ENCODE peak calls at places on chromosomes 5 and 9, in eight cellular contexts. J is astrocyte, X is IMR-90, D is K562, Q is NT2/D1, L is endothelial cell of umbilical vein, F is PC-3, R is neural progenitor cell. S is an unnamed sample.

GRCh38 chr5:161369032-161369431 is 177.5 kb downstream of the GABRB2 start:
- DNase-seq in J (no peak), X (no peak), D (no peak), Q (no peak), L (no peak), F (no peak), R (peak; percentile 19), S (no peak)

GRCh38 chr5:57932761-57933160 is 450.1 kb upstream of the ACTBL2 start:
- DNase-seq in J (no peak), X (no peak), D (no peak), Q (no peak), L (no peak), F (no peak), R (no peak), S (no peak)

GRCh38 chr9:68749579-68750159 is 44.6 kb downstream of the PIP5K1B start:
- DNase-seq in J (no peak), X (no peak), D (no peak), Q (no peak), L (no peak), F (no peak), R (peak; percentile 4), S (no peak)

GRCh38 chr5:164335837-164336236 is 830.4 kb downstream of the MAT2B start:
- DNase-seq in J (peak; percentile 82), X (peak; percentile 84), D (peak; percentile 18), Q (no peak), L (peak; percentile 66), F (peak; percentile 60), R (no peak), S (no peak)

GRCh38 chr9:69131682-69132081 is 42.4 kb upstream of the TJP2 start:
- DNase-seq in J (peak; percentile 98), X (peak; percentile 96), D (no peak), Q (no peak), L (peak; percentile 53), F (peak; percentile 33), R (no peak), S (no peak)

GRCh38 chr5:111869681-111870080 is 112.7 kb upstream of the NREP start:
- DNase-seq in J (no peak), X (peak; percentile 68), D (no peak), Q (no peak), L (no peak), F (no peak), R (no peak), S (no peak)

GRCh38 chr5:57550132-57550531 is 67.5 kb upstream of the ACTBL2 start:
- DNase-seq in J (no peak), X (no peak), D (no peak), Q (no peak), L (no peak), F (no peak), R (peak; percentile 31), S (no peak)

GRCh38 chr5:168578506-168579205 is 512 bp downstream of the PANK3 start:
- DNase-seq in J (no peak), X (no peak), D (no peak), Q (peak; percentile 30), L (no peak), F (no peak), R (no peak), S (no peak)

GRCh38 chr5:32173394-32174010 is 617 bp downstream of the GOLPH3 start:
- DNase-seq in J (no peak), X (peak; percentile 52), D (peak; percentile 51), Q (no peak), L (no peak), F (peak; percentile 52), R (peak; percentile 79), S (peak; percentile 46)

GRCh38 chr5:115419794-115420585 is 123.5 kb upstream of the CCDC112 start:
- DNase-seq in J (peak; percentile 97), X (peak; percentile 95), D (no peak), Q (peak; percentile 55), L (peak; percentile 83), F (peak; percentile 94), R (no peak), S (no peak)

GRCh38 chr5:172523146-172523745 is 68.9 kb upstream of the SH3PXD2B start:
- DNase-seq in J (no peak), X (no peak), D (no peak), Q (no peak), L (no peak), F (no peak), R (no peak), S (no peak)

GRCh38 chr9:92971121-92971520 is 23.8 kb downstream of the FGD3 start:
- DNase-seq in J (no peak), X (no peak), D (no peak), Q (no peak), L (no peak), F (no peak), R (no peak), S (no peak)

GRCh38 chr9:135230817-135231520 is 143.5 kb downstream of the OLFM1 start:
- DNase-seq in J (no peak), X (no peak), D (no peak), Q (no peak), L (no peak), F (no peak), R (no peak), S (no peak)

GRCh38 chr9:16653491-16654407 is 216.7 kb downstream of the BNC2 start:
- DNase-seq in J (no peak), X (no peak), D (no peak), Q (no peak), L (peak; percentile 17), F (no peak), R (peak; percentile 9), S (no peak)
- H3K9ac ChIP-seq in J (peak overlapping the region; percentile 46), X (peak overlapping the region; percentile 72), D (no peak overlapping the region), Q (peak overlapping the region; percentile 3), L (no peak overlapping the region), F (no peak overlapping the region), R (no peak overlapping the region), S (no peak overlapping the region)

GRCh38 chr5:160166069-160166972 is 47.1 kb upstream of the PWWP2A start:
- DNase-seq in J (no peak), X (no peak), D (no peak), Q (peak; percentile 74), L (no peak), F (no peak), R (peak; percentile 61), S (no peak)
- H3K9ac ChIP-seq in J (peak overlapping the region; percentile 89), X (peak overlapping the region; percentile 7), D (no peak overlapping the region), Q (no peak overlapping the region), L (peak overlapping the region; percentile 36), F (peak overlapping the region; percentile 15), R (no peak overlapping the region), S (no peak overlapping the region)

GRCh38 chr9:115250646-115251045 is 132.7 kb upstream of the TNC start:
- DNase-seq in J (peak; percentile 97), X (peak; percentile 98), D (no peak), Q (peak; percentile 65), L (no peak), F (peak; percentile 83), R (no peak), S (no peak)
- H3K9ac ChIP-seq in J (peak overlapping the region; percentile 67), X (no peak overlapping the region), D (no peak overlapping the region), Q (no peak overlapping the region), L (no peak overlapping the region), F (peak overlapping the region; percentile 10), R (no peak overlapping the region), S (no peak overlapping the region)

DNA sequence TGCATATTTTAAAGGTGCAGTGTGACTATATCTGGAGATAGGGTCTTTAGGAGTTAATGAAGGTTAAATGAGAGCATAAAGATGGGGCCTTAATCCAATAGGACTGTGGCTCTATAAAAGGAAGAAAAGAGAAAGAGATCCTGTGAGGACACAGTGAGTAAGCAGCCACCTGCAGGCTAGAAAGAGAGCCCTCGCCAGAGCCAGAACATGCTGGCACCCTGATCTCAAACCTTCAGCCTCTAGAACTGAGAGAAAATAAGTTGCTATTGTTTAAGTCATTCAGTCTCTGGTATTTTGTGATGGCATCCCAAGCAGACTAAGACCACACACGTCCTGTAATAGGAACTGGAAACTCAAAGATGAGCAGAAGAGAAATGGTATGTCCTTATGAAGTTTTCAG is 41.0 kb downstream of the RNF180 start:
- DNase-seq in J (no peak), X (no peak), D (no peak), Q (no peak), L (no peak), F (peak; percentile 19), R (peak; percentile 34), S (no peak)
- H3K9ac ChIP-seq in J (no peak overlapping the region), X (no peak overlapping the region), D (no peak overlapping the region), Q (no peak overlapping the region), L (no peak overlapping the region), F (no peak overlapping the region), R (no peak overlapping the region), S (no peak overlapping the region)

GRCh38 chr9:5665059-5665458 is 36.2 kb downstream of the RIC1 start:
- DNase-seq in J (no peak), X (no peak), D (no peak), Q (no peak), L (peak; percentile 28), F (no peak), R (no peak), S (no peak)
- H3K9ac ChIP-seq in J (no peak overlapping the region), X (no peak overlapping the region), D (no peak overlapping the region), Q (no peak overlapping the region), L (no peak overlapping the region), F (no peak overlapping the region), R (no peak overlapping the region), S (no peak overlapping the region)

GRCh38 chr9:32340401-32340800 is 44.0 kb upstream of the ACO1 start:
- DNase-seq in J (no peak), X (no peak), D (no peak), Q (no peak), L (no peak), F (no peak), R (peak; percentile 80), S (no peak)

GRCh38 chr9:32350682-32351081 is 33.8 kb upstream of the ACO1 start:
- DNase-seq in J (peak; percentile 8), X (peak; percentile 17), D (no peak), Q (no peak), L (peak; percentile 26), F (peak; percentile 62), R (no peak), S (no peak)

GRCh38 chr9:32348289-32348688 is 36.2 kb upstream of the ACO1 start:
- DNase-seq in J (peak; percentile 33), X (no peak), D (no peak), Q (no peak), L (no peak), F (no peak), R (no peak), S (no peak)

GRCh38 chr9:32344551-32345182 is 39.8 kb upstream of the ACO1 start:
- DNase-seq in J (no peak), X (peak; percentile 11), D (no peak), Q (peak; percentile 79), L (peak; percentile 24), F (no peak), R (peak; percentile 61), S (peak; percentile 32)

DNA sequence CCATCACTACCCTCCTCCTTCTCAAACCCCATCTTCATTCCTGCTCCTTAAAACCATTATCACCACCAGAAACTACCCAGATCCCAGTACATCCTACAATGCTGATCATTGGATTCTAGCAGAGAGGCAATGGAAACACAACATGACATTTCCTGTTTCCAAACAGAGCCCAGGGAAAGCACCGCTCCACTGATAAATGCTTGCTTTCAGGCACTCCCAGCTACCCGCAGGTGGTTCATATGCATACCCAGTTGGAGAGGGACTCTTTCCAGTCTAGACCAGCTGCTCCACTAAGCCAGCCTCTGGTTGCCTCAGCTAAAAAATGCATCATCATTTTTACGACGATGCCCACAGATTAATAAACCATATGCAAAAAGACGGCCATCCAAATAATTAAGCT is 39.2 kb upstream of the ACO1 start:
- DNase-seq in J (no peak), X (no peak), D (no peak), Q (peak; percentile 50), L (no peak), F (no peak), R (no peak), S (no peak)
- H3K9ac ChIP-seq in J (no peak overlapping the region), X (no peak overlapping the region), D (no peak overlapping the region), Q (no peak overlapping the region), L (no peak overlapping the region), F (no peak overlapping the region), R (no peak overlapping the region), S (no peak overlapping the region)